ENCODE peak calls at places on chromosomes 5 and 9, in five cellular contexts. One of them, this sample, is unnamed.

GRCh38 chr5:134435525-134435924 is 23.8 kb upstream of the CDKN2AIPNL start:
- DNase-seq in effector memory CD4-positive, alpha-beta T cell: no peak
- DNase-seq in RPMI8226: peak; percentile 26
- DNase-seq in GM23248: peak; percentile 97
- DNase-seq in HTR-8/SVneo: no peak
- DNase-seq in this sample: peak; percentile 28

GRCh38 chr9:88737031-88737430 is 202.1 kb downstream of the NXNL2 start:
- DNase-seq in HTR-8/SVneo: no peak
- DNase-seq in RPMI8226: no peak
- DNase-seq in GM23248: no peak
- DNase-seq in effector memory CD4-positive, alpha-beta T cell: no peak
- DNase-seq in this sample: no peak

GRCh38 chr5:3886521-3887461 is 291.2 kb downstream of the IRX1 start:
- DNase-seq in HTR-8/SVneo: no peak
- DNase-seq in effector memory CD4-positive, alpha-beta T cell: no peak
- DNase-seq in RPMI8226: no peak
- DNase-seq in GM23248: no peak
- DNase-seq in this sample: no peak

GRCh38 chr9:17810728-17811634 is 232.1 kb downstream of the SH3GL2 start:
- DNase-seq in RPMI8226: peak; percentile 75
- DNase-seq in effector memory CD4-positive, alpha-beta T cell: no peak
- DNase-seq in HTR-8/SVneo: peak; percentile 22
- DNase-seq in GM23248: peak; percentile 84
- DNase-seq in this sample: no peak

GRCh38 chr5:27472000-27472763 is 433.8 kb upstream of the CDH9 start:
- DNase-seq in HTR-8/SVneo: no peak
- DNase-seq in RPMI8226: peak; percentile 96
- DNase-seq in GM23248: peak; percentile 65
- DNase-seq in effector memory CD4-positive, alpha-beta T cell: no peak
- DNase-seq in this sample: peak; percentile 41

GRCh38 chr5:124907098-124907644 is 160.7 kb upstream of the ZNF608 start:
- DNase-seq in effector memory CD4-positive, alpha-beta T cell: no peak
- DNase-seq in RPMI8226: no peak
- DNase-seq in GM23248: no peak
- DNase-seq in HTR-8/SVneo: no peak
- DNase-seq in this sample: no peak

GRCh38 chr5:53302524-53302923 is 177.9 kb upstream of the FST start:
- DNase-seq in GM23248: peak; percentile 54
- DNase-seq in RPMI8226: no peak
- DNase-seq in HTR-8/SVneo: no peak
- DNase-seq in effector memory CD4-positive, alpha-beta T cell: no peak
- DNase-seq in this sample: no peak

GRCh38 chr5:52560366-52560765 is 227.3 kb upstream of the ITGA1 start:
- DNase-seq in effector memory CD4-positive, alpha-beta T cell: no peak
- DNase-seq in HTR-8/SVneo: no peak
- DNase-seq in RPMI8226: no peak
- DNase-seq in GM23248: peak; percentile 29
- DNase-seq in this sample: no peak

GRCh38 chr9:33445941-33446506 is 1.4 kb downstream of the AQP3 start:
- DNase-seq in HTR-8/SVneo: no peak
- DNase-seq in GM23248: no peak
- DNase-seq in effector memory CD4-positive, alpha-beta T cell: no peak
- DNase-seq in RPMI8226: no peak
- DNase-seq in this sample: no peak

GRCh38 chr9:73839471-73839870 is 657.7 kb upstream of the RORB start:
- DNase-seq in GM23248: no peak
- DNase-seq in HTR-8/SVneo: no peak
- DNase-seq in RPMI8226: no peak
- DNase-seq in effector memory CD4-positive, alpha-beta T cell: no peak
- DNase-seq in this sample: no peak

GRCh38 chr9:33778700-33779351 is 16.5 kb upstream of the PRSS3 start:
- DNase-seq in RPMI8226: peak; percentile 68
- DNase-seq in effector memory CD4-positive, alpha-beta T cell: peak; percentile 2
- DNase-seq in HTR-8/SVneo: peak; percentile 34
- DNase-seq in GM23248: peak; percentile 70
- DNase-seq in this sample: peak; percentile 44

This sample was measured in PC-9.